ENCODE peak calls at places on chromosomes 11 and 22, in six cellular contexts. Q, Z, I, L, P and V are unnamed samples.

GRCh38 chr11:131928992-131929391 is 558.6 kb downstream of the NTM start:
- DNase-seq in I (no peak), P (no peak), Z (no peak), Q (no peak), L (no peak), V (no peak)

GRCh38 chr11:75632450-75632849 is 36.4 kb downstream of the MAP6 start:
- DNase-seq in Q (no peak), Z (no peak), I (no peak), L (no peak), P (no peak), V (no peak)

GRCh38 chr11:66124564-66124963 is 54.5 kb downstream of the PACS1 start:
- DNase-seq in P (no peak), L (no peak), Z (no peak), I (no peak), Q (no peak), V (no peak)

GRCh38 chr22:31497148-31497938 is 1.0 kb downstream of the SFI1 start:
- DNase-seq in Z (no peak), Q (no peak), I (no peak), P (no peak), L (no peak), V (no peak)

GRCh38 chr11:130442728-130443127 is 5.7 kb upstream of the ADAMTS15 start:
- DNase-seq in I (no peak), Q (no peak), Z (no peak), P (peak), L (no peak), V (no peak)

GRCh38 chr11:128210148-128210940 is 377.0 kb downstream of the ETS1 start:
- DNase-seq in I (peak), Z (peak), P (peak), L (no peak), Q (no peak), V (no peak)

GRCh38 chr22:24370426-24370825 is 57.0 kb upstream of the ADORA2A start:
- DNase-seq in Z (no peak), L (no peak), P (no peak), I (no peak), Q (no peak), V (no peak)

GRCh38 chr11:80980221-80980620 is 1539.4 kb upstream of the TENM4 start:
- DNase-seq in I (no peak), L (no peak), Q (no peak), Z (no peak), P (no peak), V (no peak)

GRCh38 chr22:19912236-19912999 is 29.2 kb upstream of the COMT start:
- DNase-seq in Z (no peak), Q (no peak), L (no peak), I (no peak), P (no peak), V (no peak)
- TF ChIP-seq CTCF in Z (no peak), Q (no peak), L (no peak), I (no peak), P (no peak), V (peak)

GRCh38 chr11:35485656-35486318 is 39.6 kb downstream of the PAMR1 start:
- DNase-seq in L (peak), Q (peak), I (no peak), P (peak), Z (peak), V (peak)

GRCh38 chr11:35488117-35488516 is 37.3 kb downstream of the PAMR1 start:
- DNase-seq in Q (no peak), I (no peak), P (no peak), Z (no peak), L (no peak), V (no peak)

GRCh38 chr11:35486934-35487333 is 38.5 kb downstream of the PAMR1 start:
- DNase-seq in Z (no peak), I (no peak), Q (no peak), P (no peak), L (no peak), V (no peak)

GRCh38 chr11:35487532-35488078 is 37.8 kb downstream of the PAMR1 start:
- DNase-seq in L (no peak), P (peak), Q (peak), Z (peak), I (no peak), V (peak)

DNA sequence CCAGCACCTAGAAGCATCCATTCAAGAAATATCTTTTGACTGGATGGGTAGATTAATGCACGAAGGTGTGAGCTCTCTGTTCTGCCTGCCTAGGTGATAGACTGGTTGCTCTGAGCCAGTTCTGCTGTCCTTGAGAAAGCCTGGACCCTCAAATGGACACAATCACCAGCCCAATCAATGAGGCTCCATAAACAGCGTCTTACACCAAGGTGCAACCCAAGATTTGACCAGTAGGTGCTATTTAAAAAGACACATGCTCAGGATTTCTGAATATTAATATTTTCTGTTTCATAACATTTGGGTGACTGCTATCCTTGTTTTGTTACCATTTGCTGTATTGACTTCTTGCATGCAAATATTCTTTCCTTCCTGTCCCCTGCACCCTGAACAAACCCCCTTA is 39.0 kb downstream of the PAMR1 start:
- DNase-seq in I (no peak), Q (no peak), P (no peak), Z (no peak), L (no peak), V (no peak)
- H3K4me3 ChIP-seq in I (no peak), Q (no peak), P (no peak), Z (no peak), L (no peak), V (no peak)

DNA sequence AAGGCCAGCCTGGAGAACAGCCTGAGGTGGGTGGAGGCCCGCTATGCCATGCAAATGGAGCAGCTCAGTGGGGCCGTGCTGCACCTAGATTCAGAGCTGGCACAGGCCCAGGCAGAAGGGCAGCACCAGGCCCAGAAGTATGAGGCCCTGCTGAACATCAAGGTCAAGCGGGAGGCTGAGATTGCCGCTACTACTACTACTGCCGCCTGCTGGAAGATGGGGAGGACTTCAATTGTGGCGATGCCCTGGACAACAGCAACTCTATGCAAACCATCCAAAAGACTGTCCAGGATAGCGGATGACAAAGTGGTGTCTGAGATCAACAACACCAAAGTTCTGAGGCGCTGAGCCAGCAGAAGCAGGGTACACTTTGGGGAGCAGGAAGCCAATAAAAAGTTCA is 3.1 kb upstream of the TMEM218 start:
- DNase-seq in I (no peak), L (no peak), Q (no peak), P (no peak), Z (no peak), V (no peak)
- TF ChIP-seq CTCF in I (peak), L (no peak), Q (peak), P (no peak), Z (no peak), V (peak)

GRCh38 chr22:46421272-46421671 is 85.8 kb downstream of the TRMU start:
- DNase-seq in Z (no peak), P (no peak), I (no peak), Q (no peak), L (peak), V (no peak)
- H3K4me3 ChIP-seq in Z (no peak), P (no peak), I (no peak), Q (no peak), L (no peak), V (no peak)

DNA sequence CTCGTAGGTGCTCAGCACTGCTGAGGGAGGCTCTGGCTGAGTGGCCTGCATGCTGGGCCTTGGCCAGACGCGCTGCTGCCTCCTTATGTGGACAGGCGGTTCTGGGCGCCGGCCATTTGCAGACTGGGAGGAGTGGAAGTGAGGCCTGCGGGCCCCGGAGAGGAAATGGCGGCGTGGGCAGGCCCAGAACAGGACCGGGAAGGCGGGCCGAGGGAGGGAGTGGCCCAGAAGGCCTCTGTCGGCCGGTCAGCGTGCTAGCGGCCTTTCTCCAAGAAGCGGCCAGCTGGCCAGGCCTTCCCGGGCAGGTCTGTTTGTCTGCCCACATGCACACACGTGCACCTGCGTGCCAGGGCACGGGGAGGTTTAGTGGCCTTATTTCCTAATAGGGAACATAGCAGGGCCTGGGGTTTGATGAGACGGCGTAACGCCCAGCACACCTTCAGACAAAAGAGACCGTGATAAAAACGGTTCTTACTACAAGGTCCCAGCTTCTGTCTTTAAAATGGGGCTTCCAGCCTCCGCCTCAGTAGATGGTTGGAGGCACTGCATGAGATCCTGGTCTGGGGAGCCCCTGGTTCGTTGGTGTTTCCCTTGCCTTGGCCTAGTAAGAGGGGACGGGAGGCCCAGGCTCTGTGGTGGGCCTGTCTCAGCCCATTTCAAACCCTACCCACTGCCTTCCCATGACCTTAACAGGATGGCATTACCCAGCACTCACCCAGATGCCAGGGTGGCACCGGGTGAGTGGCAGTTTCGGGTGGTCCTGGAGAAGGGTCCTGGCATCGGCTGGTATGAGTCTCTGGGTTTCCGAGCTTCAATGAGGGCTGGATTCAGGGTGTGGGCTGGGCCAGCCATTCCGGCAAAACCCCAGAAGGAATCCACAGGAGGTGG is 65.1 kb upstream of the PPARA start:
- DNase-seq in Z (peak), Q (no peak), L (no peak), I (peak), P (peak), V (no peak)
- TF ChIP-seq CTCF in Z (no peak), Q (no peak), L (no peak), I (no peak), P (no peak), V (no peak)

GRCh38 chr11:101022256-101022655 is 107.4 kb downstream of the PGR start:
- DNase-seq in Z (no peak), I (no peak), L (no peak), Q (no peak), P (no peak), V (no peak)

GRCh38 chr11:101014600-101015242 is 114.9 kb downstream of the PGR start:
- DNase-seq in P (no peak), L (no peak), Q (no peak), Z (no peak), I (no peak), V (no peak)

DNA sequence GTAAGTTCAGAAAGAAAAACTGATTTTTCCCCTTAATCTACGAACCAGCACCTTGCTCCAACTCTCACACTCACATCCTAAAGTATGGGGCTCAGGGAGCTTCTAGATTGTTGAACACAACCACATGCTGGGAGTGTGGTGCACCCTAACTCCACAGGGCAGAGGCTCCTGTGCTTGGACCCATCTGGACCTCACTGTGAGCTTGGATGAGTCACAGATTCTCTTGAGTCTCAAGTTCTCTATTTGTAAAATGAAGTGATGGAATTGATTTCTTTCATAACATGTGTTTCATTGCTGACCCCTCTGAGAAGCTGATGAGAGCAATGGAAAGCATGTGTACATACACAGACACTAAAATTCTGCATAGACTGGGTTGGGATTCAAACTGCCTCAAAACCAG is 109.7 kb downstream of the PGR start:
- DNase-seq in Q (no peak), I (no peak), L (no peak), P (no peak), Z (no peak), V (no peak)
- H3K4me3 ChIP-seq in Q (no peak), I (no peak), L (no peak), P (no peak), Z (no peak), V (no peak)

GRCh38 chr11:107683807-107684206 is 28.0 kb downstream of the SLN start:
- DNase-seq in Z (no peak), L (no peak), P (no peak), Q (no peak), I (no peak), V (peak)
- TF ChIP-seq CTCF in Z (no peak), L (peak), P (no peak), Q (peak), I (peak), V (peak)